ENCODE peak calls at places on chromosomes 1 and 21, in four cellular contexts. S, E, A and H are unnamed samples.

GRCh38 chr1:218201004-218201403 is 84.1 kb upstream of the RRP15 start:
- DNase-seq in S (no peak), E (no peak), A (no peak), H (no peak)

GRCh38 chr1:206717237-206717989 is 32.7 kb downstream of the MAPKAPK2 start:
- DNase-seq in S (no peak), E (no peak), A (no peak), H (no peak)

GRCh38 chr21:38664821-38665220 is 140.9 kb upstream of the ETS2 start:
- DNase-seq in S (no peak), E (no peak), A (no peak), H (no peak)

GRCh38 chr1:981491-981954 is 370 bp downstream of the PERM1 start:
- DNase-seq in S (no peak), E (no peak), A (no peak), H (no peak)

GRCh38 chr1:56577859-56578663 is 1.3 kb downstream of the PLPP3 start:
- DNase-seq in S (peak; percentile 77), E (no peak), A (no peak), H (no peak)

GRCh38 chr1:45116340-45116739 is 90.1 kb downstream of the ZSWIM5 start:
- DNase-seq in S (no peak), E (no peak), A (no peak), H (no peak)

GRCh38 chr1:121417289-121417955 is 232.6 kb downstream of the SRGAP2C start:
- DNase-seq in S (no peak), E (no peak), A (no peak), H (no peak)

GRCh38 chr1:232844791-232845190 is 39.6 kb downstream of the MAP10 start:
- DNase-seq in S (no peak), E (no peak), A (no peak), H (no peak)

GRCh38 chr1:28507646-28508434 is 2.0 kb downstream of the RCC1 start:
- DNase-seq in S (no peak), E (no peak), A (no peak), H (no peak)

GRCh38 chr1:89516055-89516454 is 8.6 kb upstream of the LRRC8B start:
- DNase-seq in S (no peak), E (no peak), A (no peak), H (no peak)

GRCh38 chr1:61082336-61083013 is at the start of gene NFIA:
- DNase-seq in S (peak; percentile 81), E (peak; percentile 10), A (peak; percentile 64), H (peak; percentile 66)

GRCh38 chr1:229408458-229409037 is 25.3 kb downstream of the ACTA1 start:
- DNase-seq in S (no peak), E (no peak), A (no peak), H (no peak)

GRCh38 chr1:102628008-102628736 is 480.1 kb downstream of the COL11A1 start:
- DNase-seq in S (no peak), E (no peak), A (no peak), H (peak; percentile 4)

GRCh38 chr1:104019675-104020049 is 270.0 kb downstream of the AMY1C start:
- DNase-seq in S (no peak), E (no peak), A (no peak), H (no peak)

GRCh38 chr1:79264975-79265818 is 258.7 kb upstream of the ADGRL4 start:
- DNase-seq in S (no peak), E (no peak), A (no peak), H (no peak)

GRCh38 chr1:77188770-77189169 is 30.5 kb downstream of the PIGK start:
- DNase-seq in S (no peak), E (no peak), A (no peak), H (no peak)

GRCh38 chr21:43854773-43855633 is 10.0 kb upstream of the AGPAT3 start:
- DNase-seq in S (no peak), E (no peak), A (no peak), H (no peak)

GRCh38 chr1:162905759-162906158 is 44.8 kb upstream of the CCDC190 start:
- DNase-seq in S (no peak), E (no peak), A (no peak), H (no peak)

GRCh38 chr1:30881266-30882181 is 27.0 kb downstream of the SDC3 start:
- DNase-seq in S (no peak), E (no peak), A (no peak), H (no peak)

GRCh38 chr1:41483960-41484844 is at the start of gene EDN2:
- DNase-seq in S (no peak), E (no peak), A (no peak), H (no peak)

GRCh38 chr21:44539991-44540666 is at the start of gene KRTAP10-1:
- DNase-seq in S (no peak), E (no peak), A (no peak), H (no peak)

GRCh38 chr1:2416403-2416802 is 4.0 kb upstream of the PEX10 start:
- DNase-seq in S (no peak), E (peak; percentile 19), A (no peak), H (no peak)

GRCh38 chr21:43277481-43278351 is 108.9 kb downstream of the CRYAA start:
- DNase-seq in S (no peak), E (no peak), A (no peak), H (no peak)